ENCODE peak calls at places on chromosomes 2 and 18, in ten cellular contexts. One of them, this sample, is unnamed.

GRCh38 chr2:186605041-186605440 is 15.2 kb downstream of the ITGAV start:
- DNase-seq in GM23248: no peak
- DNase-seq in colonic mucosa: no peak
- DNase-seq in HCT116: no peak
- DNase-seq in H1: no peak
- DNase-seq in MM.1S: no peak
- DNase-seq in neural progenitor cell: peak; percentile 35
- DNase-seq in K562: no peak
- DNase-seq in mammary epithelial cell: no peak
- DNase-seq in kidney: no peak
- DNase-seq in this sample: no peak

GRCh38 chr18:21117385-21118135 is 5.9 kb upstream of the ROCK1 start:
- DNase-seq in GM23248: peak; percentile 92
- DNase-seq in colonic mucosa: no peak
- DNase-seq in HCT116: no peak
- DNase-seq in H1: no peak
- DNase-seq in MM.1S: no peak
- DNase-seq in neural progenitor cell: no peak
- DNase-seq in K562: peak; percentile 7
- DNase-seq in mammary epithelial cell: no peak
- DNase-seq in kidney: no peak
- DNase-seq in this sample: no peak

GRCh38 chr2:224151161-224151560 is 112.1 kb upstream of the SERPINE2 start:
- DNase-seq in GM23248: peak; percentile 44
- DNase-seq in colonic mucosa: no peak
- DNase-seq in HCT116: no peak
- DNase-seq in H1: no peak
- DNase-seq in MM.1S: no peak
- DNase-seq in neural progenitor cell: no peak
- DNase-seq in K562: no peak
- DNase-seq in mammary epithelial cell: peak; percentile 50
- DNase-seq in kidney: no peak
- DNase-seq in this sample: no peak

GRCh38 chr2:100142393-100142792 is at the start of gene AFF3:
- DNase-seq in GM23248: no peak
- DNase-seq in colonic mucosa: no peak
- DNase-seq in HCT116: no peak
- DNase-seq in H1: no peak
- DNase-seq in MM.1S: peak; percentile 90
- DNase-seq in neural progenitor cell: no peak
- DNase-seq in K562: no peak
- DNase-seq in mammary epithelial cell: no peak
- DNase-seq in kidney: no peak
- DNase-seq in this sample: no peak

GRCh38 chr18:32530947-32531651 is 60.4 kb upstream of the GAREM1 start:
- DNase-seq in GM23248: peak; percentile 25
- DNase-seq in colonic mucosa: peak; percentile 37
- DNase-seq in HCT116: no peak
- DNase-seq in H1: no peak
- DNase-seq in MM.1S: peak; percentile 44
- DNase-seq in neural progenitor cell: no peak
- DNase-seq in K562: no peak
- DNase-seq in mammary epithelial cell: peak; percentile 95
- DNase-seq in kidney: no peak
- DNase-seq in this sample: no peak

GRCh38 chr2:70367722-70368323 is 66.0 kb upstream of the FAM136A start:
- DNase-seq in GM23248: peak; percentile 80
- DNase-seq in colonic mucosa: peak; percentile 66
- DNase-seq in HCT116: peak; percentile 15
- DNase-seq in H1: no peak
- DNase-seq in MM.1S: no peak
- DNase-seq in neural progenitor cell: peak; percentile 28
- DNase-seq in K562: peak; percentile 12
- DNase-seq in mammary epithelial cell: peak; percentile 50
- DNase-seq in kidney: no peak
- DNase-seq in this sample: peak; percentile 75

GRCh38 chr18:8797206-8797605 is 91.8 kb downstream of the MTCL1 start:
- DNase-seq in GM23248: peak; percentile 63
- DNase-seq in colonic mucosa: peak; percentile 46
- DNase-seq in HCT116: no peak
- DNase-seq in H1: no peak
- DNase-seq in MM.1S: no peak
- DNase-seq in neural progenitor cell: no peak
- DNase-seq in K562: no peak
- DNase-seq in mammary epithelial cell: no peak
- DNase-seq in kidney: no peak
- DNase-seq in this sample: peak; percentile 19

GRCh38 chr2:161604901-161605300 is 19.3 kb upstream of the SLC4A10 start:
- DNase-seq in GM23248: no peak
- DNase-seq in colonic mucosa: no peak
- DNase-seq in HCT116: no peak
- DNase-seq in H1: no peak
- DNase-seq in MM.1S: peak; percentile 25
- DNase-seq in neural progenitor cell: no peak
- DNase-seq in K562: no peak
- DNase-seq in mammary epithelial cell: no peak
- DNase-seq in kidney: no peak
- DNase-seq in this sample: no peak

GRCh38 chr2:240398711-240399267 is 36.7 kb upstream of the GPC1 start:
- DNase-seq in GM23248: no peak
- DNase-seq in colonic mucosa: peak; percentile 12
- DNase-seq in HCT116: no peak
- DNase-seq in H1: no peak
- DNase-seq in MM.1S: no peak
- DNase-seq in neural progenitor cell: no peak
- DNase-seq in K562: no peak
- DNase-seq in mammary epithelial cell: no peak
- DNase-seq in kidney: peak; percentile 49
- DNase-seq in this sample: peak; percentile 34

DNA sequence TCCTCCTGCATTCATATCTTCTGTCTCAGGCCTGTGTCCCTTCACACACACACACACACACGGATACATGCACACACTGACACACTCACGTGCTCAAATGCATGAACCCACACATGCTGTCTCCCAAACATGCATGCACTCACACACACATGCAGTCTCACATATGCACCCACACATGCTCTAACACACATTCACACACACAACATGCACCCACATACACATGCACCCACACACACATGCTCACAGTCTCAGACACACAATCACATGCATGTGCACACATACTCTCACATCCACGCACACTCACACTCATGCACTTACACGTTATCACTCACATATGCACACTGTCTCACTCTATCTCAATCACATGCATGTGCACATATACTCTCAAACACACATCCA is 1.9 kb upstream of the CD226 start:
- DNase-seq in GM23248: no peak
- DNase-seq in colonic mucosa: no peak
- DNase-seq in HCT116: no peak
- DNase-seq in H1: no peak
- DNase-seq in MM.1S: no peak
- DNase-seq in neural progenitor cell: no peak
- DNase-seq in K562: no peak
- DNase-seq in mammary epithelial cell: no peak
- DNase-seq in kidney: no peak
- DNase-seq in this sample: no peak
- H3K9ac ChIP-seq in GM23248: no peak overlapping the region
- H3K9ac ChIP-seq in colonic mucosa: no peak overlapping the region
- H3K9ac ChIP-seq in HCT116: no peak overlapping the region
- H3K9ac ChIP-seq in H1: no peak overlapping the region
- H3K9ac ChIP-seq in MM.1S: peak overlapping the region; percentile 24
- H3K9ac ChIP-seq in neural progenitor cell: no peak overlapping the region
- H3K9ac ChIP-seq in K562: no peak overlapping the region
- H3K9ac ChIP-seq in mammary epithelial cell: no peak overlapping the region
- H3K9ac ChIP-seq in kidney: no peak overlapping the region
- H3K9ac ChIP-seq in this sample: no peak overlapping the region

GRCh38 chr2:202014328-202015034 is 19.2 kb upstream of the FZD7 start:
- DNase-seq in GM23248: peak; percentile 26
- DNase-seq in colonic mucosa: no peak
- DNase-seq in HCT116: no peak
- DNase-seq in H1: no peak
- DNase-seq in MM.1S: no peak
- DNase-seq in neural progenitor cell: no peak
- DNase-seq in K562: no peak
- DNase-seq in mammary epithelial cell: peak; percentile 36
- DNase-seq in kidney: no peak
- DNase-seq in this sample: no peak
- H3K27ac ChIP-seq in GM23248: no peak overlapping the region
- H3K27ac ChIP-seq in colonic mucosa: no peak overlapping the region
- H3K27ac ChIP-seq in HCT116: no peak overlapping the region
- H3K27ac ChIP-seq in H1: no peak overlapping the region
- H3K27ac ChIP-seq in MM.1S: no peak overlapping the region
- H3K27ac ChIP-seq in neural progenitor cell: no peak overlapping the region
- H3K27ac ChIP-seq in K562: no peak overlapping the region
- H3K27ac ChIP-seq in mammary epithelial cell: no peak overlapping the region
- H3K27ac ChIP-seq in kidney: no peak overlapping the region
- H3K27ac ChIP-seq in this sample: peak overlapping the region; percentile 35

GRCh38 chr2:29060491-29060890 is 13.8 kb downstream of the PCARE start:
- DNase-seq in GM23248: no peak
- DNase-seq in colonic mucosa: no peak
- DNase-seq in HCT116: no peak
- DNase-seq in H1: no peak
- DNase-seq in MM.1S: no peak
- DNase-seq in neural progenitor cell: no peak
- DNase-seq in K562: no peak
- DNase-seq in mammary epithelial cell: no peak
- DNase-seq in kidney: no peak
- DNase-seq in this sample: peak; percentile 31
- H3K4me3 ChIP-seq in GM23248: no peak overlapping the region
- H3K4me3 ChIP-seq in colonic mucosa: no peak overlapping the region
- H3K4me3 ChIP-seq in HCT116: no peak overlapping the region
- H3K4me3 ChIP-seq in H1: no peak overlapping the region
- H3K4me3 ChIP-seq in MM.1S: no peak overlapping the region
- H3K4me3 ChIP-seq in neural progenitor cell: no peak overlapping the region
- H3K4me3 ChIP-seq in K562: no peak overlapping the region
- H3K4me3 ChIP-seq in mammary epithelial cell: no peak overlapping the region
- H3K4me3 ChIP-seq in kidney: no peak overlapping the region
- H3K4me3 ChIP-seq in this sample: no peak overlapping the region

GRCh38 chr2:42929985-42930581 is 137.7 kb upstream of the HAAO start:
- DNase-seq in GM23248: peak; percentile 89
- DNase-seq in colonic mucosa: no peak
- DNase-seq in HCT116: no peak
- DNase-seq in H1: no peak
- DNase-seq in MM.1S: no peak
- DNase-seq in neural progenitor cell: no peak
- DNase-seq in K562: no peak
- DNase-seq in mammary epithelial cell: no peak
- DNase-seq in kidney: no peak
- DNase-seq in this sample: peak; percentile 71
- H3K9ac ChIP-seq in GM23248: peak overlapping the region; percentile 63
- H3K9ac ChIP-seq in colonic mucosa: peak overlapping the region; percentile 16
- H3K9ac ChIP-seq in HCT116: no peak overlapping the region
- H3K9ac ChIP-seq in H1: no peak overlapping the region
- H3K9ac ChIP-seq in MM.1S: no peak overlapping the region
- H3K9ac ChIP-seq in neural progenitor cell: no peak overlapping the region
- H3K9ac ChIP-seq in K562: peak overlapping the region; percentile 66
- H3K9ac ChIP-seq in mammary epithelial cell: no peak overlapping the region
- H3K9ac ChIP-seq in kidney: peak overlapping the region; percentile 52
- H3K9ac ChIP-seq in this sample: peak overlapping the region; percentile 87

GRCh38 chr2:38744399-38744780 is 6.8 kb downstream of the SRSF7 start:
- DNase-seq in GM23248: no peak
- DNase-seq in colonic mucosa: no peak
- DNase-seq in HCT116: no peak
- DNase-seq in H1: no peak
- DNase-seq in MM.1S: no peak
- DNase-seq in neural progenitor cell: no peak
- DNase-seq in K562: no peak
- DNase-seq in mammary epithelial cell: no peak
- DNase-seq in kidney: no peak
- DNase-seq in this sample: no peak
- H3K27ac ChIP-seq in GM23248: no peak overlapping the region
- H3K27ac ChIP-seq in colonic mucosa: no peak overlapping the region
- H3K27ac ChIP-seq in HCT116: no peak overlapping the region
- H3K27ac ChIP-seq in H1: no peak overlapping the region
- H3K27ac ChIP-seq in MM.1S: no peak overlapping the region
- H3K27ac ChIP-seq in neural progenitor cell: peak overlapping the region; percentile 21
- H3K27ac ChIP-seq in K562: no peak overlapping the region
- H3K27ac ChIP-seq in mammary epithelial cell: no peak overlapping the region
- H3K27ac ChIP-seq in kidney: no peak overlapping the region
- H3K27ac ChIP-seq in this sample: no peak overlapping the region

GRCh38 chr18:25234740-25235345 is 117.1 kb downstream of the ZNF521 start:
- DNase-seq in GM23248: no peak
- DNase-seq in colonic mucosa: no peak
- DNase-seq in HCT116: no peak
- DNase-seq in H1: no peak
- DNase-seq in MM.1S: no peak
- DNase-seq in neural progenitor cell: no peak
- DNase-seq in K562: no peak
- DNase-seq in mammary epithelial cell: no peak
- DNase-seq in kidney: no peak
- DNase-seq in this sample: no peak

GRCh38 chr18:25235648-25236047 is 116.3 kb downstream of the ZNF521 start:
- DNase-seq in GM23248: no peak
- DNase-seq in colonic mucosa: no peak
- DNase-seq in HCT116: no peak
- DNase-seq in H1: no peak
- DNase-seq in MM.1S: no peak
- DNase-seq in neural progenitor cell: no peak
- DNase-seq in K562: no peak
- DNase-seq in mammary epithelial cell: no peak
- DNase-seq in kidney: no peak
- DNase-seq in this sample: no peak

GRCh38 chr18:25234363-25234639 is 117.7 kb downstream of the ZNF521 start:
- DNase-seq in GM23248: no peak
- DNase-seq in colonic mucosa: no peak
- DNase-seq in HCT116: no peak
- DNase-seq in H1: no peak
- DNase-seq in MM.1S: no peak
- DNase-seq in neural progenitor cell: no peak
- DNase-seq in K562: no peak
- DNase-seq in mammary epithelial cell: no peak
- DNase-seq in kidney: no peak
- DNase-seq in this sample: no peak

GRCh38 chr18:25231327-25231691 is 120.7 kb downstream of the ZNF521 start:
- DNase-seq in GM23248: no peak
- DNase-seq in colonic mucosa: no peak
- DNase-seq in HCT116: no peak
- DNase-seq in H1: no peak
- DNase-seq in MM.1S: peak; percentile 11
- DNase-seq in neural progenitor cell: no peak
- DNase-seq in K562: no peak
- DNase-seq in mammary epithelial cell: no peak
- DNase-seq in kidney: no peak
- DNase-seq in this sample: no peak

GRCh38 chr18:25233582-25234362 is 118.2 kb downstream of the ZNF521 start:
- DNase-seq in GM23248: peak; percentile 78
- DNase-seq in colonic mucosa: no peak
- DNase-seq in HCT116: no peak
- DNase-seq in H1: no peak
- DNase-seq in MM.1S: no peak
- DNase-seq in neural progenitor cell: no peak
- DNase-seq in K562: no peak
- DNase-seq in mammary epithelial cell: no peak
- DNase-seq in kidney: no peak
- DNase-seq in this sample: no peak
- H3K4me3 ChIP-seq in GM23248: peak overlapping the region; percentile 47
- H3K4me3 ChIP-seq in colonic mucosa: no peak overlapping the region
- H3K4me3 ChIP-seq in HCT116: no peak overlapping the region
- H3K4me3 ChIP-seq in H1: no peak overlapping the region
- H3K4me3 ChIP-seq in MM.1S: no peak overlapping the region
- H3K4me3 ChIP-seq in neural progenitor cell: no peak overlapping the region
- H3K4me3 ChIP-seq in K562: no peak overlapping the region
- H3K4me3 ChIP-seq in mammary epithelial cell: no peak overlapping the region
- H3K4me3 ChIP-seq in kidney: peak overlapping the region; percentile 20
- H3K4me3 ChIP-seq in this sample: no peak overlapping the region